ENCODE peak calls at places on chromosomes 13 and 19, in seven cellular contexts. One of them, this sample, is unnamed.

GRCh38 chr19:57406516-57407123 is 4.3 kb upstream of the ZNF17 start:
- DNase-seq in endothelial cell: peak; percentile 81
- DNase-seq in HuH-7.5: peak; percentile 51
- DNase-seq in stimulated activated CD4-positive, alpha-beta T cell treated with anti-CD3 and anti-CD28 coated beads, Interleukin-4, amount 100 ng/mL, for 1 hour: peak; percentile 68
- DNase-seq in GM04504: no peak
- DNase-seq in GM18507: peak; percentile 44
- DNase-seq in NCI-H345: peak; percentile 54
- DNase-seq in this sample: peak; percentile 71

GRCh38 chr13:48975101-48975925 is at the start of gene FNDC3A:
- DNase-seq in endothelial cell: peak; percentile 73
- DNase-seq in HuH-7.5: peak; percentile 46
- DNase-seq in stimulated activated CD4-positive, alpha-beta T cell treated with anti-CD3 and anti-CD28 coated beads, Interleukin-4, amount 100 ng/mL, for 1 hour: peak; percentile 23
- DNase-seq in GM04504: no peak
- DNase-seq in GM18507: peak; percentile 15
- DNase-seq in NCI-H345: peak; percentile 35
- DNase-seq in this sample: peak; percentile 65

GRCh38 chr13:73879346-73880020 is 254.7 kb downstream of the KLF12 start:
- DNase-seq in endothelial cell: no peak
- DNase-seq in HuH-7.5: no peak
- DNase-seq in stimulated activated CD4-positive, alpha-beta T cell treated with anti-CD3 and anti-CD28 coated beads, Interleukin-4, amount 100 ng/mL, for 1 hour: no peak
- DNase-seq in GM04504: no peak
- DNase-seq in GM18507: no peak
- DNase-seq in NCI-H345: no peak
- DNase-seq in this sample: no peak

GRCh38 chr13:110530839-110531499 is 30.6 kb downstream of the RAB20 start:
- DNase-seq in endothelial cell: no peak
- DNase-seq in HuH-7.5: no peak
- DNase-seq in stimulated activated CD4-positive, alpha-beta T cell treated with anti-CD3 and anti-CD28 coated beads, Interleukin-4, amount 100 ng/mL, for 1 hour: no peak
- DNase-seq in GM04504: no peak
- DNase-seq in GM18507: no peak
- DNase-seq in NCI-H345: no peak
- DNase-seq in this sample: no peak

GRCh38 chr19:535017-535835 is 3.7 kb downstream of the CDC34 start:
- DNase-seq in endothelial cell: no peak
- DNase-seq in HuH-7.5: peak; percentile 62
- DNase-seq in stimulated activated CD4-positive, alpha-beta T cell treated with anti-CD3 and anti-CD28 coated beads, Interleukin-4, amount 100 ng/mL, for 1 hour: no peak
- DNase-seq in GM04504: no peak
- DNase-seq in GM18507: no peak
- DNase-seq in NCI-H345: no peak
- DNase-seq in this sample: no peak

GRCh38 chr13:59111711-59112110 is 1052.0 kb downstream of the DIAPH3 start:
- DNase-seq in endothelial cell: no peak
- DNase-seq in HuH-7.5: no peak
- DNase-seq in stimulated activated CD4-positive, alpha-beta T cell treated with anti-CD3 and anti-CD28 coated beads, Interleukin-4, amount 100 ng/mL, for 1 hour: no peak
- DNase-seq in GM04504: no peak
- DNase-seq in GM18507: no peak
- DNase-seq in NCI-H345: no peak
- DNase-seq in this sample: no peak

GRCh38 chr19:48489608-48490216 is 20.5 kb downstream of the CYTH2 start:
- DNase-seq in endothelial cell: peak; percentile 95
- DNase-seq in HuH-7.5: peak; percentile 98
- DNase-seq in stimulated activated CD4-positive, alpha-beta T cell treated with anti-CD3 and anti-CD28 coated beads, Interleukin-4, amount 100 ng/mL, for 1 hour: peak; percentile 84
- DNase-seq in GM04504: no peak
- DNase-seq in GM18507: peak; percentile 73
- DNase-seq in NCI-H345: peak; percentile 31
- DNase-seq in this sample: peak; percentile 93

GRCh38 chr19:57334191-57334590 is 13.9 kb downstream of the ZNF543 start:
- DNase-seq in endothelial cell: no peak
- DNase-seq in HuH-7.5: no peak
- DNase-seq in stimulated activated CD4-positive, alpha-beta T cell treated with anti-CD3 and anti-CD28 coated beads, Interleukin-4, amount 100 ng/mL, for 1 hour: no peak
- DNase-seq in GM04504: no peak
- DNase-seq in GM18507: no peak
- DNase-seq in NCI-H345: no peak
- DNase-seq in this sample: no peak

GRCh38 chr13:98677398-98677797 is 75.1 kb downstream of the SLC15A1 start:
- DNase-seq in endothelial cell: no peak
- DNase-seq in HuH-7.5: no peak
- DNase-seq in stimulated activated CD4-positive, alpha-beta T cell treated with anti-CD3 and anti-CD28 coated beads, Interleukin-4, amount 100 ng/mL, for 1 hour: no peak
- DNase-seq in GM04504: no peak
- DNase-seq in GM18507: no peak
- DNase-seq in NCI-H345: no peak
- DNase-seq in this sample: no peak

GRCh38 chr13:107376393-107377085 is 808.6 kb upstream of the ARGLU1 start:
- DNase-seq in endothelial cell: no peak
- DNase-seq in HuH-7.5: no peak
- DNase-seq in stimulated activated CD4-positive, alpha-beta T cell treated with anti-CD3 and anti-CD28 coated beads, Interleukin-4, amount 100 ng/mL, for 1 hour: no peak
- DNase-seq in GM04504: no peak
- DNase-seq in GM18507: no peak
- DNase-seq in NCI-H345: peak; percentile 65
- DNase-seq in this sample: no peak

GRCh38 chr19:5563941-5564612 is 3.7 kb downstream of the TINCR start:
- DNase-seq in endothelial cell: no peak
- DNase-seq in HuH-7.5: no peak
- DNase-seq in stimulated activated CD4-positive, alpha-beta T cell treated with anti-CD3 and anti-CD28 coated beads, Interleukin-4, amount 100 ng/mL, for 1 hour: no peak
- DNase-seq in GM04504: peak; percentile 27
- DNase-seq in GM18507: no peak
- DNase-seq in NCI-H345: peak; percentile 67
- DNase-seq in this sample: no peak

GRCh38 chr13:44271031-44271433 is 102.6 kb upstream of the SERP2 start:
- DNase-seq in endothelial cell: no peak
- DNase-seq in HuH-7.5: no peak
- DNase-seq in stimulated activated CD4-positive, alpha-beta T cell treated with anti-CD3 and anti-CD28 coated beads, Interleukin-4, amount 100 ng/mL, for 1 hour: no peak
- DNase-seq in GM04504: no peak
- DNase-seq in GM18507: no peak
- DNase-seq in NCI-H345: no peak
- DNase-seq in this sample: no peak

GRCh38 chr13:102012299-102013293 is 389.3 kb downstream of the FGF14 start:
- DNase-seq in endothelial cell: no peak
- DNase-seq in HuH-7.5: no peak
- DNase-seq in stimulated activated CD4-positive, alpha-beta T cell treated with anti-CD3 and anti-CD28 coated beads, Interleukin-4, amount 100 ng/mL, for 1 hour: no peak
- DNase-seq in GM04504: no peak
- DNase-seq in GM18507: no peak
- DNase-seq in NCI-H345: peak; percentile 76
- DNase-seq in this sample: no peak

GRCh38 chr13:113742000-113742441 is 17.0 kb upstream of the TMEM255B start:
- DNase-seq in endothelial cell: peak; percentile 37
- DNase-seq in HuH-7.5: peak; percentile 57
- DNase-seq in stimulated activated CD4-positive, alpha-beta T cell treated with anti-CD3 and anti-CD28 coated beads, Interleukin-4, amount 100 ng/mL, for 1 hour: peak; percentile 24
- DNase-seq in GM04504: no peak
- DNase-seq in GM18507: no peak
- DNase-seq in NCI-H345: no peak
- DNase-seq in this sample: peak; percentile 74

GRCh38 chr19:52428937-52429336 is at the start of gene ZNF534:
- DNase-seq in endothelial cell: no peak
- DNase-seq in HuH-7.5: no peak
- DNase-seq in stimulated activated CD4-positive, alpha-beta T cell treated with anti-CD3 and anti-CD28 coated beads, Interleukin-4, amount 100 ng/mL, for 1 hour: no peak
- DNase-seq in GM04504: no peak
- DNase-seq in GM18507: no peak
- DNase-seq in NCI-H345: no peak
- DNase-seq in this sample: no peak

GRCh38 chr19:23516266-23516665 is 121.0 kb upstream of the ZNF91 start:
- DNase-seq in endothelial cell: no peak
- DNase-seq in HuH-7.5: no peak
- DNase-seq in stimulated activated CD4-positive, alpha-beta T cell treated with anti-CD3 and anti-CD28 coated beads, Interleukin-4, amount 100 ng/mL, for 1 hour: no peak
- DNase-seq in GM04504: no peak
- DNase-seq in GM18507: no peak
- DNase-seq in NCI-H345: no peak
- DNase-seq in this sample: no peak

GRCh38 chr13:29918845-29919244 is 68.4 kb upstream of the UBL3 start:
- DNase-seq in endothelial cell: no peak
- DNase-seq in HuH-7.5: no peak
- DNase-seq in stimulated activated CD4-positive, alpha-beta T cell treated with anti-CD3 and anti-CD28 coated beads, Interleukin-4, amount 100 ng/mL, for 1 hour: no peak
- DNase-seq in GM04504: peak; percentile 57
- DNase-seq in GM18507: no peak
- DNase-seq in NCI-H345: no peak
- DNase-seq in this sample: no peak

GRCh38 chr19:49210108-49210900 is 52.7 kb downstream of the TRPM4 start:
- DNase-seq in endothelial cell: peak; percentile 35
- DNase-seq in HuH-7.5: no peak
- DNase-seq in stimulated activated CD4-positive, alpha-beta T cell treated with anti-CD3 and anti-CD28 coated beads, Interleukin-4, amount 100 ng/mL, for 1 hour: peak; percentile 45
- DNase-seq in GM04504: no peak
- DNase-seq in GM18507: no peak
- DNase-seq in NCI-H345: no peak
- DNase-seq in this sample: no peak

GRCh38 chr19:49514151-49514550 is 1.7 kb downstream of the FCGRT start:
- DNase-seq in endothelial cell: no peak
- DNase-seq in HuH-7.5: no peak
- DNase-seq in stimulated activated CD4-positive, alpha-beta T cell treated with anti-CD3 and anti-CD28 coated beads, Interleukin-4, amount 100 ng/mL, for 1 hour: no peak
- DNase-seq in GM04504: no peak
- DNase-seq in GM18507: no peak
- DNase-seq in NCI-H345: peak; percentile 17
- DNase-seq in this sample: no peak

GRCh38 chr13:72849571-72849970 is 67.6 kb downstream of the PIBF1 start:
- DNase-seq in endothelial cell: no peak
- DNase-seq in HuH-7.5: no peak
- DNase-seq in stimulated activated CD4-positive, alpha-beta T cell treated with anti-CD3 and anti-CD28 coated beads, Interleukin-4, amount 100 ng/mL, for 1 hour: no peak
- DNase-seq in GM04504: peak; percentile 18
- DNase-seq in GM18507: no peak
- DNase-seq in NCI-H345: no peak
- DNase-seq in this sample: no peak

GRCh38 chr13:102798653-102799543 is at the start of the genes BIVM and POGLUT2:
- DNase-seq in endothelial cell: peak; percentile 82
- DNase-seq in HuH-7.5: peak; percentile 81
- DNase-seq in stimulated activated CD4-positive, alpha-beta T cell treated with anti-CD3 and anti-CD28 coated beads, Interleukin-4, amount 100 ng/mL, for 1 hour: peak; percentile 72
- DNase-seq in GM04504: peak; percentile 80
- DNase-seq in GM18507: peak; percentile 85
- DNase-seq in NCI-H345: peak; percentile 94
- DNase-seq in this sample: peak; percentile 79

GRCh38 chr19:9009935-9010651 is at the start of gene MUC16:
- DNase-seq in endothelial cell: no peak
- DNase-seq in HuH-7.5: no peak
- DNase-seq in stimulated activated CD4-positive, alpha-beta T cell treated with anti-CD3 and anti-CD28 coated beads, Interleukin-4, amount 100 ng/mL, for 1 hour: no peak
- DNase-seq in GM04504: no peak
- DNase-seq in GM18507: no peak
- DNase-seq in NCI-H345: no peak
- DNase-seq in this sample: no peak

GRCh38 chr13:101623469-101624209 is 171.2 kb downstream of the ITGBL1 start:
- DNase-seq in endothelial cell: no peak
- DNase-seq in HuH-7.5: no peak
- DNase-seq in stimulated activated CD4-positive, alpha-beta T cell treated with anti-CD3 and anti-CD28 coated beads, Interleukin-4, amount 100 ng/mL, for 1 hour: no peak
- DNase-seq in GM04504: no peak
- DNase-seq in GM18507: no peak
- DNase-seq in NCI-H345: no peak
- DNase-seq in this sample: no peak

GRCh38 chr13:32255744-32256120 is 59.4 kb downstream of the ZAR1L start:
- DNase-seq in endothelial cell: no peak
- DNase-seq in HuH-7.5: peak; percentile 42
- DNase-seq in stimulated activated CD4-positive, alpha-beta T cell treated with anti-CD3 and anti-CD28 coated beads, Interleukin-4, amount 100 ng/mL, for 1 hour: no peak
- DNase-seq in GM04504: no peak
- DNase-seq in GM18507: no peak
- DNase-seq in NCI-H345: no peak
- DNase-seq in this sample: no peak

GRCh38 chr13:112592647-112593046 is 4.7 kb upstream of the TUBGCP3 start:
- DNase-seq in endothelial cell: no peak
- DNase-seq in HuH-7.5: no peak
- DNase-seq in stimulated activated CD4-positive, alpha-beta T cell treated with anti-CD3 and anti-CD28 coated beads, Interleukin-4, amount 100 ng/mL, for 1 hour: no peak
- DNase-seq in GM04504: no peak
- DNase-seq in GM18507: no peak
- DNase-seq in NCI-H345: no peak
- DNase-seq in this sample: no peak

GRCh38 chr13:91045351-91046034 is 302.0 kb upstream of the MIR17HG start:
- DNase-seq in endothelial cell: peak; percentile 5
- DNase-seq in HuH-7.5: no peak
- DNase-seq in stimulated activated CD4-positive, alpha-beta T cell treated with anti-CD3 and anti-CD28 coated beads, Interleukin-4, amount 100 ng/mL, for 1 hour: no peak
- DNase-seq in GM04504: no peak
- DNase-seq in GM18507: no peak
- DNase-seq in NCI-H345: peak; percentile 3
- DNase-seq in this sample: no peak

GRCh38 chr19:33564836-33565338 is 43.3 kb upstream of the PEPD start:
- DNase-seq in endothelial cell: no peak
- DNase-seq in HuH-7.5: no peak
- DNase-seq in stimulated activated CD4-positive, alpha-beta T cell treated with anti-CD3 and anti-CD28 coated beads, Interleukin-4, amount 100 ng/mL, for 1 hour: no peak
- DNase-seq in GM04504: no peak
- DNase-seq in GM18507: no peak
- DNase-seq in NCI-H345: no peak
- DNase-seq in this sample: no peak

GRCh38 chr13:62129000-62129551 is 713.4 kb upstream of the PCDH20 start:
- DNase-seq in endothelial cell: no peak
- DNase-seq in HuH-7.5: no peak
- DNase-seq in stimulated activated CD4-positive, alpha-beta T cell treated with anti-CD3 and anti-CD28 coated beads, Interleukin-4, amount 100 ng/mL, for 1 hour: no peak
- DNase-seq in GM04504: no peak
- DNase-seq in GM18507: no peak
- DNase-seq in NCI-H345: peak; percentile 12
- DNase-seq in this sample: no peak

GRCh38 chr19:38004505-38005223 is 97.7 kb downstream of the SIPA1L3 start:
- DNase-seq in endothelial cell: peak; percentile 63
- DNase-seq in HuH-7.5: no peak
- DNase-seq in stimulated activated CD4-positive, alpha-beta T cell treated with anti-CD3 and anti-CD28 coated beads, Interleukin-4, amount 100 ng/mL, for 1 hour: no peak
- DNase-seq in GM04504: peak; percentile 97
- DNase-seq in GM18507: no peak
- DNase-seq in NCI-H345: peak; percentile 90
- DNase-seq in this sample: peak; percentile 52

GRCh38 chr13:80524447-80525215 is 183.7 kb upstream of the SPRY2 start:
- DNase-seq in endothelial cell: no peak
- DNase-seq in HuH-7.5: no peak
- DNase-seq in stimulated activated CD4-positive, alpha-beta T cell treated with anti-CD3 and anti-CD28 coated beads, Interleukin-4, amount 100 ng/mL, for 1 hour: no peak
- DNase-seq in GM04504: no peak
- DNase-seq in GM18507: no peak
- DNase-seq in NCI-H345: no peak
- DNase-seq in this sample: no peak

GRCh38 chr19:52734340-52734892 is 428 bp downstream of the ZNF611 start:
- DNase-seq in endothelial cell: peak; percentile 27
- DNase-seq in HuH-7.5: peak; percentile 46
- DNase-seq in stimulated activated CD4-positive, alpha-beta T cell treated with anti-CD3 and anti-CD28 coated beads, Interleukin-4, amount 100 ng/mL, for 1 hour: no peak
- DNase-seq in GM04504: no peak
- DNase-seq in GM18507: no peak
- DNase-seq in NCI-H345: no peak
- DNase-seq in this sample: no peak

GRCh38 chr13:113937497-113938140 is 36.3 kb downstream of the C13orf46 start:
- DNase-seq in endothelial cell: no peak
- DNase-seq in HuH-7.5: no peak
- DNase-seq in stimulated activated CD4-positive, alpha-beta T cell treated with anti-CD3 and anti-CD28 coated beads, Interleukin-4, amount 100 ng/mL, for 1 hour: no peak
- DNase-seq in GM04504: no peak
- DNase-seq in GM18507: no peak
- DNase-seq in NCI-H345: peak; percentile 11
- DNase-seq in this sample: no peak

GRCh38 chr13:83943530-83944279 is 61.4 kb upstream of the SLITRK1 start:
- DNase-seq in endothelial cell: no peak
- DNase-seq in HuH-7.5: no peak
- DNase-seq in stimulated activated CD4-positive, alpha-beta T cell treated with anti-CD3 and anti-CD28 coated beads, Interleukin-4, amount 100 ng/mL, for 1 hour: no peak
- DNase-seq in GM04504: no peak
- DNase-seq in GM18507: no peak
- DNase-seq in NCI-H345: no peak
- DNase-seq in this sample: no peak

GRCh38 chr19:29860492-29860891 is 48.7 kb downstream of the CCNE1 start:
- DNase-seq in endothelial cell: no peak
- DNase-seq in HuH-7.5: no peak
- DNase-seq in stimulated activated CD4-positive, alpha-beta T cell treated with anti-CD3 and anti-CD28 coated beads, Interleukin-4, amount 100 ng/mL, for 1 hour: no peak
- DNase-seq in GM04504: no peak
- DNase-seq in GM18507: no peak
- DNase-seq in NCI-H345: no peak
- DNase-seq in this sample: no peak

GRCh38 chr19:40147693-40148347 is 43.4 kb upstream of the MAP3K10 start:
- DNase-seq in endothelial cell: no peak
- DNase-seq in HuH-7.5: no peak
- DNase-seq in stimulated activated CD4-positive, alpha-beta T cell treated with anti-CD3 and anti-CD28 coated beads, Interleukin-4, amount 100 ng/mL, for 1 hour: no peak
- DNase-seq in GM04504: peak; percentile 51
- DNase-seq in GM18507: no peak
- DNase-seq in NCI-H345: no peak
- DNase-seq in this sample: no peak

This sample was measured in 8988T.